ENCODE peak calls at places on chromosomes 12 and 14, in nine cellular contexts. U is right cardiac atrium, T is heart left ventricle, E is tibial artery, G is neural progenitor cell, F is kidney, Y is aorta, B is mammary epithelial cell, J is esophagus muscularis mucosa. H is an unnamed sample.

GRCh38 chr12:108699955-108700563 is 31.3 kb downstream of the CORO1C start:
- DNase-seq in U (no peak), T (no peak), E (no peak), G (no peak), F (no peak), Y (no peak), B (no peak), J (peak), H (no peak)

GRCh38 chr14:81256289-81256960 is 35.7 kb upstream of the GTF2A1 start:
- DNase-seq in U (no peak), T (no peak), E (no peak), G (no peak), F (no peak), Y (no peak), B (no peak), J (peak), H (no peak)

GRCh38 chr14:99420711-99421110 is 59.9 kb downstream of the SETD3 start:
- DNase-seq in U (no peak), T (no peak), E (no peak), G (no peak), F (peak), Y (no peak), B (no peak), J (no peak), H (no peak)

GRCh38 chr12:81598205-81598604 is 160.9 kb downstream of the PPFIA2 start:
- DNase-seq in U (no peak), T (no peak), E (no peak), G (no peak), F (no peak), Y (no peak), B (no peak), J (no peak), H (no peak)

GRCh38 chr12:108815875-108816594 is 41.3 kb downstream of the SSH1 start:
- DNase-seq in U (no peak), T (no peak), E (no peak), G (no peak), F (no peak), Y (no peak), B (peak), J (no peak), H (no peak)

GRCh38 chr12:54038760-54039414 is 6.0 kb downstream of the HOXC5 start:
- DNase-seq in U (no peak), T (no peak), E (peak), G (peak), F (peak), Y (no peak), B (no peak), J (no peak), H (no peak)

GRCh38 chr12:127928615-127929014 is 338.4 kb upstream of the TMEM132C start:
- DNase-seq in U (no peak), T (no peak), E (no peak), G (no peak), F (no peak), Y (no peak), B (no peak), J (no peak), H (no peak)

GRCh38 chr12:123912415-123913385 is 59.9 kb downstream of the CCDC92 start:
- DNase-seq in U (no peak), T (no peak), E (no peak), G (peak), F (no peak), Y (no peak), B (no peak), J (no peak), H (no peak)

GRCh38 chr12:15014708-15015107 is 41.9 kb downstream of the PDE6H start:
- DNase-seq in U (no peak), T (no peak), E (no peak), G (no peak), F (no peak), Y (no peak), B (no peak), J (no peak), H (no peak)

GRCh38 chr12:124786065-124786964 is 77.3 kb downstream of the SCARB1 start:
- DNase-seq in U (peak), T (peak), E (peak), G (peak), F (peak), Y (peak), B (peak), J (peak), H (no peak)

GRCh38 chr12:68267892-68268396 is 14.5 kb upstream of the IL22 start:
- DNase-seq in U (no peak), T (no peak), E (no peak), G (no peak), F (no peak), Y (no peak), B (peak), J (no peak), H (no peak)
- H3K27ac ChIP-seq in U (no peak), T (no peak), E (no peak), G (no peak), F (no peak), Y (no peak), B (no peak), J (no peak), H (no peak)

GRCh38 chr14:59482120-59482434 is 2.1 kb downstream of the L3HYPDH start:
- DNase-seq in U (no peak), T (no peak), E (no peak), G (no peak), F (no peak), Y (no peak), B (no peak), J (no peak), H (no peak)
- H3K4me3 ChIP-seq in U (peak), T (peak), E (peak), G (no peak), F (peak), Y (no peak), B (peak), J (peak), H (peak)

DNA sequence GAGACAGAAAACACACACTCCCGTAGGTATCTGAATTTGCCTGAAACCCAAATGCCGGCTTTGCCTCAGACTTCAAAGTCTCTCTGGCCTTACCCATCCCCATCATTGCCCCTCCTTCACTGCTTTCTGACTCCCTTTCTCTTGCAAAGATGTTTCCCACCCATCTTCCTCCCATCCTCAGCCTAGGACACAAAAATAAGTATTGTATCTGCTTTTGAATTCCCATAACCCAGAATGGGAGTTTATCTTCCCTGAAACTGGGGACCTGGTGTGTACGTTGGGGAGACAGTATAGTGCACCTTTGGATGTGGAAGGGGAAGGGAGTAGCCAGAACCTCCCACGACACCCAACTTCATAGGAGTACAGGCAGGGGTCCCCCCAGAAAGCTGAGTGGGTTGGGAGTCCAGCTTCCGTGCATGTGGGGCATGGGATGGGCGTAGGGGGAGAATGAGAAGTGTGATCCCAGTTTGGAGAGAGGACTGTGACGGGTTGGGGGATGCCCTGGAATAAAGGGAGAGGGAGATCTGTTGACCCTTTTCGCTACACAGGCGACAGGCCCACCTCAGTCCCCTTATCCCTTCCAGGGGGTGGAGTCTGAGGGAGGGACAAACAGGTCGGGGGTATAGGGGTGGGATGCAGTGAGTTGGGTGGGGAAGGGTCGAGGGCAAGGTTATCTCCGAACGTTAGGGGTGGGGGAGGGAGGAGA is 488 bp upstream of the KIF5A start:
- DNase-seq in U (no peak), T (no peak), E (no peak), G (no peak), F (no peak), Y (no peak), B (no peak), J (no peak), H (no peak)
- H3K27ac ChIP-seq in U (no peak), T (no peak), E (peak), G (no peak), F (no peak), Y (no peak), B (no peak), J (no peak), H (no peak)

DNA sequence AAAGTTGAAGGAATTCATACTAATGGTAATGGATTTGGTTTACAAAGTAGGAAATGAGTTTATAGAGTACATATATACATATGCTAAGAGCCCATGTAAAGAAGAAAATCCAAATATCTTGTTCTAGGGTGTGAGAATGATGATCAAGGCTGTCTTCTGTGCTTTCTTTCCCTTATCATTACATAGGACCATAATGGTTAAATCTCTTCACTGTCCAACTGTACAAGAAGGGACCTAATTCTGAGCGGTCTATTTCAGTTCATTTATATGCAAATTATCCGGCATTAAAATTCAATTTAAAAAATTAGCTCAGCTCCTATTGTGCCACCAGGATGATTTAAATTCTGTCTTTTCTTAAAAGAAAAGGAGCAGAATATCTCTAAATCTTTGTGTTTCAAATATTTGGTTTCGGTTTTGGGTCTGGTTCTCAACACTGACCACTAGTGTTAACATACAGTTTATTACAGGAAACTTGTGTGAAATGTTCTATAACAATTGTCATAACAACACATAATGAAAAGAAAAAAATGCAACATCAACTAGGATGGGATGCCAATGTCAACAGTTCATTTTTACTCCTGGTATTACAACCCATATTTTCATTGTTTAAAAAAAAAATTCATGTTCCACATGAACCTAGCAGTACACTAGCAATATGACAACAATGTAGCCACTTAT is 16.8 kb downstream of the OR4K1 start:
- DNase-seq in U (no peak), T (no peak), E (no peak), G (no peak), F (no peak), Y (no peak), B (no peak), J (no peak), H (no peak)
- H3K4me3 ChIP-seq in U (no peak), T (no peak), E (no peak), G (no peak), F (no peak), Y (no peak), B (no peak), J (no peak), H (no peak)